ENCODE peak calls at places on chromosome 13, in nine cellular contexts. N is RKO; Z is nucleus accumbens; B is BE2C; A is RWPE1; K is hypothalamus; O is heart left ventricle; T is HEK293T; Y is CD8-positive, alpha-beta memory T cell. U is an unnamed sample.

GRCh38 chr13:57632276-57633140 is 964 bp downstream of the PCDH17 start:
- DNase-seq in Y (no peak), O (peak), N (no peak), K (peak), B (peak), T (no peak), Z (peak), A (no peak), U (no peak)

GRCh38 chr13:40483601-40484000 is 182.8 kb downstream of the FOXO1 start:
- DNase-seq in B (no peak), Z (no peak), O (no peak), A (no peak), N (no peak), T (no peak), Y (no peak), K (no peak), U (no peak)

GRCh38 chr13:108188260-108188659 is 27.1 kb downstream of the LIG4 start:
- DNase-seq in N (no peak), A (no peak), K (no peak), T (no peak), B (no peak), Z (no peak), O (no peak), Y (no peak), U (no peak)

GRCh38 chr13:32791545-32792172 is 205.4 kb downstream of the PDS5B start:
- DNase-seq in B (no peak), O (no peak), K (no peak), A (no peak), Y (peak), N (no peak), Z (no peak), T (no peak), U (no peak)

GRCh38 chr13:30364133-30364532 is 56.8 kb upstream of the KATNAL1 start:
- DNase-seq in A (no peak), Y (no peak), O (no peak), T (no peak), Z (no peak), K (no peak), N (no peak), B (peak), U (no peak)

GRCh38 chr13:44273991-44274810 is 99.4 kb upstream of the SERP2 start:
- DNase-seq in O (no peak), K (no peak), Y (no peak), A (peak), T (no peak), B (no peak), N (peak), Z (no peak), U (no peak)

GRCh38 chr13:42574435-42575311 is 721 bp downstream of the TNFSF11 start:
- DNase-seq in Z (no peak), A (no peak), T (no peak), Y (no peak), N (no peak), O (no peak), B (no peak), K (no peak), U (no peak)

GRCh38 chr13:20127563-20128458 is 33.0 kb downstream of the GJA3 start:
- DNase-seq in B (peak), O (peak), K (peak), N (peak), Z (peak), A (no peak), Y (peak), T (peak), U (peak)

GRCh38 chr13:96710166-96710866 is 284.0 kb downstream of the OXGR1 start:
- DNase-seq in Y (no peak), N (no peak), B (peak), A (no peak), Z (no peak), O (no peak), K (no peak), T (no peak), U (no peak)

GRCh38 chr13:111217661-111218060 is 102.6 kb downstream of the ARHGEF7 start:
- DNase-seq in O (no peak), Z (no peak), N (no peak), B (no peak), Y (no peak), A (no peak), T (no peak), K (no peak), U (peak)

U was measured in midbrain.